ENCODE peak calls at places on chromosomes 4 and X, in seven cellular contexts. I, H, B, J, Q, X and D are unnamed samples.

GRCh38 chr4:138162259-138162658 is 79.9 kb downstream of the SLC7A11 start:
- DNase-seq in I (no peak), H (no peak), B (no peak), J (no peak), Q (peak; percentile 4), X (no peak), D (no peak)

GRCh38 chr4:6527683-6528595 is 47.0 kb upstream of the MAN2B2 start:
- DNase-seq in I (no peak), H (no peak), B (no peak), J (no peak), Q (no peak), X (no peak), D (no peak)

GRCh38 chr4:48017108-48017527 is 546 bp downstream of the NIPAL1 start:
- DNase-seq in I (peak; percentile 74), H (no peak), B (peak; percentile 36), J (peak; percentile 77), Q (peak; percentile 72), X (peak; percentile 72), D (no peak)

GRCh38 chr4:127870688-127871087 is 10.0 kb upstream of the PLK4 start:
- DNase-seq in I (peak; percentile 76), H (no peak), B (no peak), J (no peak), Q (peak; percentile 82), X (no peak), D (no peak)

GRCh38 chr4:1749826-1750225 is 28.5 kb downstream of the TACC3 start:
- DNase-seq in I (no peak), H (no peak), B (no peak), J (no peak), Q (no peak), X (no peak), D (no peak)

GRCh38 chr4:53601251-53601764 is 10.0 kb upstream of the LNX1 start:
- DNase-seq in I (peak; percentile 11), H (no peak), B (no peak), J (peak; percentile 34), Q (no peak), X (peak; percentile 82), D (peak; percentile 4)

GRCh38 chrX:17537652-17538301 is 162.8 kb downstream of the NHS start:
- DNase-seq in I (no peak), H (no peak), B (no peak), J (no peak), Q (no peak), X (no peak), D (no peak)

GRCh38 chr4:107183155-107183774 is 147.2 kb upstream of the DKK2 start:
- DNase-seq in I (peak; percentile 44), H (peak; percentile 11), B (no peak), J (peak; percentile 4), Q (peak; percentile 73), X (no peak), D (peak; percentile 11)

GRCh38 chrX:12223650-12224049 is 85.4 kb downstream of the FRMPD4 start:
- DNase-seq in I (peak; percentile 43), H (no peak), B (no peak), J (no peak), Q (peak; percentile 72), X (no peak), D (no peak)

GRCh38 chrX:15973299-15973698 is 118.7 kb upstream of the AP1S2 start:
- DNase-seq in I (peak; percentile 62), H (no peak), B (no peak), J (peak; percentile 34), Q (peak; percentile 54), X (no peak), D (no peak)

GRCh38 chr4:6943012-6943869 is 33.6 kb downstream of the TBC1D14 start:
- DNase-seq in I (no peak), H (no peak), B (no peak), J (no peak), Q (no peak), X (no peak), D (no peak)

GRCh38 chr4:78150465-78150864 is 93.3 kb downstream of the FRAS1 start:
- DNase-seq in I (no peak), H (no peak), B (no peak), J (no peak), Q (no peak), X (no peak), D (no peak)

GRCh38 chr4:72954811-72955210 is 114.7 kb downstream of the COX18 start:
- DNase-seq in I (no peak), H (no peak), B (no peak), J (no peak), Q (no peak), X (no peak), D (no peak)

GRCh38 chr4:153465583-153465921 is 608 bp upstream of the TMEM131L start:
- DNase-seq in I (peak; percentile 51), H (no peak), B (no peak), J (peak; percentile 63), Q (peak; percentile 59), X (peak; percentile 58), D (no peak)

GRCh38 chr4:147689062-147689461 is 5.1 kb upstream of the PRMT9 start:
- DNase-seq in I (no peak), H (no peak), B (no peak), J (no peak), Q (no peak), X (no peak), D (no peak)

GRCh38 chr4:116501954-116502353 is 583.4 kb downstream of the TRAM1L1 start:
- DNase-seq in I (no peak), H (no peak), B (no peak), J (no peak), Q (no peak), X (no peak), D (no peak)

GRCh38 chr4:145937990-145938611 is 522 bp downstream of the ZNF827 start:
- DNase-seq in I (peak; percentile 8), H (no peak), B (peak; percentile 42), J (peak; percentile 55), Q (peak; percentile 38), X (no peak), D (no peak)

GRCh38 chr4:151012836-151013235 is 2.2 kb downstream of the LRBA start:
- DNase-seq in I (peak; percentile 69), H (no peak), B (no peak), J (peak; percentile 42), Q (no peak), X (no peak), D (no peak)

GRCh38 chrX:147803948-147804347 is 107.8 kb upstream of the FMR1 start:
- DNase-seq in I (peak; percentile 2), H (no peak), B (no peak), J (peak; percentile 6), Q (peak; percentile 2), X (no peak), D (peak; percentile 5)

GRCh38 chrX:71320126-71320525 is 18.6 kb downstream of the ITGB1BP2 start:
- DNase-seq in I (no peak), H (no peak), B (no peak), J (no peak), Q (no peak), X (no peak), D (no peak)

GRCh38 chr4:1232661-1233621 is 16.0 kb downstream of the CTBP1 start:
- DNase-seq in I (no peak), H (no peak), B (no peak), J (no peak), Q (peak; percentile 45), X (no peak), D (no peak)

GRCh38 chr4:158580064-158580463 is 58.4 kb downstream of the RXFP1 start:
- DNase-seq in I (no peak), H (no peak), B (no peak), J (no peak), Q (no peak), X (no peak), D (no peak)

GRCh38 chr4:6541789-6542188 is 33.2 kb upstream of the MAN2B2 start:
- DNase-seq in I (peak; percentile 76), H (no peak), B (no peak), J (no peak), Q (no peak), X (no peak), D (no peak)

GRCh38 chr4:1608196-1608820 is 75.8 kb downstream of the FAM53A start:
- DNase-seq in I (no peak), H (no peak), B (no peak), J (no peak), Q (no peak), X (no peak), D (no peak)

GRCh38 chr4:114558446-114559020 is 40.1 kb upstream of the UGT8 start:
- DNase-seq in I (no peak), H (no peak), B (no peak), J (no peak), Q (peak; percentile 10), X (no peak), D (peak; percentile 4)

GRCh38 chr4:169054879-169055278 is 44.8 kb upstream of the CBR4 start:
- DNase-seq in I (no peak), H (no peak), B (no peak), J (no peak), Q (no peak), X (no peak), D (no peak)

GRCh38 chr4:120209706-120210105 is 143.1 kb upstream of the MAD2L1 start:
- DNase-seq in I (no peak), H (no peak), B (no peak), J (no peak), Q (no peak), X (no peak), D (no peak)

GRCh38 chrX:57583477-57583876 is 8.3 kb upstream of the ZXDB start:
- DNase-seq in I (no peak), H (no peak), B (no peak), J (no peak), Q (peak; percentile 32), X (no peak), D (no peak)

GRCh38 chr4:186132577-186133277 is 28.2 kb downstream of the FAM149A start:
- DNase-seq in I (peak; percentile 65), H (no peak), B (no peak), J (peak; percentile 23), Q (peak; percentile 7), X (no peak), D (no peak)

GRCh38 chr4:14771504-14772175 is 230.6 kb upstream of the CPEB2 start:
- DNase-seq in I (peak; percentile 5), H (no peak), B (no peak), J (no peak), Q (peak; percentile 25), X (no peak), D (no peak)

GRCh38 chrX:110795645-110796510 is at the start of gene CHRDL1:
- DNase-seq in I (peak; percentile 31), H (no peak), B (no peak), J (peak; percentile 20), Q (peak; percentile 14), X (peak; percentile 50), D (no peak)

GRCh38 chrX:122135070-122135469 is 1049.0 kb upstream of the GRIA3 start:
- DNase-seq in I (no peak), H (no peak), B (no peak), J (no peak), Q (peak; percentile 8), X (no peak), D (no peak)

GRCh38 chr4:22170353-22170752 is 221.8 kb upstream of the KCNIP4 start:
- DNase-seq in I (peak; percentile 85), H (no peak), B (no peak), J (no peak), Q (peak; percentile 87), X (no peak), D (no peak)